ENCODE peak calls at places on chromosomes 13 and 19, in eight cellular contexts. Q, G, K, C, B, O, U and W are unnamed samples.

GRCh38 chr13:37701972-37702371 is 103.4 kb upstream of the POSTN start:
- DNase-seq in Q (no peak), G (peak), K (peak), C (peak), B (peak), O (no peak), U (peak), W (peak)

GRCh38 chr19:10112895-10113591 is 1.6 kb downstream of the P2RY11 start:
- DNase-seq in Q (peak), G (peak), K (peak), C (no peak), B (peak), O (no peak), U (no peak), W (peak)

GRCh38 chr19:35518313-35518712 is 4.9 kb upstream of the DMKN start:
- DNase-seq in Q (no peak), G (peak), K (peak), C (peak), B (peak), O (no peak), U (no peak), W (peak)

GRCh38 chr19:36577271-36577996 is 4.3 kb upstream of the ZNF529 start:
- DNase-seq in Q (no peak), G (no peak), K (no peak), C (no peak), B (peak), O (no peak), U (no peak), W (peak)

GRCh38 chr13:23356368-23356767 is 77.1 kb downstream of the SACS start:
- DNase-seq in Q (no peak), G (no peak), K (no peak), C (no peak), B (no peak), O (no peak), U (no peak), W (no peak)

GRCh38 chr13:46797468-46798237 is 692 bp upstream of the ESD start:
- DNase-seq in Q (no peak), G (no peak), K (no peak), C (no peak), B (no peak), O (no peak), U (no peak), W (no peak)

GRCh38 chr19:8505680-8506401 is 3.4 kb upstream of the PRAM1 start:
- DNase-seq in Q (peak), G (peak), K (peak), C (peak), B (peak), O (peak), U (peak), W (peak)

GRCh38 chr13:35866801-35867200 is 264.4 kb downstream of the DCLK1 start:
- DNase-seq in Q (no peak), G (no peak), K (no peak), C (peak), B (no peak), O (peak), U (no peak), W (no peak)

GRCh38 chr19:42200116-42200740 is 17.2 kb downstream of the DEDD2 start:
- DNase-seq in Q (no peak), G (no peak), K (no peak), C (no peak), B (no peak), O (no peak), U (no peak), W (no peak)

GRCh38 chr13:104372128-104372527 is 1305.9 kb upstream of the SLC10A2 start:
- DNase-seq in Q (no peak), G (no peak), K (no peak), C (no peak), B (peak), O (no peak), U (no peak), W (no peak)

GRCh38 chr13:26618726-26619125 is 61.2 kb downstream of the WASF3 start:
- DNase-seq in Q (no peak), G (no peak), K (no peak), C (no peak), B (no peak), O (no peak), U (no peak), W (no peak)

GRCh38 chr13:86757236-86757978 is 913.8 kb upstream of the SLITRK5 start:
- DNase-seq in Q (no peak), G (peak), K (peak), C (peak), B (no peak), O (no peak), U (no peak), W (peak)

GRCh38 chr19:3457531-3458228 is 22.6 kb downstream of the SMIM24 start:
- DNase-seq in Q (no peak), G (no peak), K (no peak), C (peak), B (no peak), O (no peak), U (no peak), W (no peak)

GRCh38 chr19:16435999-16436650 is 35.6 kb downstream of the EPS15L1 start:
- DNase-seq in Q (no peak), G (no peak), K (no peak), C (peak), B (peak), O (no peak), U (no peak), W (peak)

GRCh38 chr19:47255947-47256687 is at the start of gene CCDC9:
- DNase-seq in Q (peak), G (peak), K (peak), C (peak), B (peak), O (peak), U (peak), W (peak)

GRCh38 chr13:48641404-48641803 is 12.3 kb upstream of the CYSLTR2 start:
- DNase-seq in Q (no peak), G (no peak), K (no peak), C (no peak), B (no peak), O (no peak), U (no peak), W (no peak)

GRCh38 chr19:39409207-39409885 is 2.7 kb downstream of the ZFP36 start:
- DNase-seq in Q (peak), G (peak), K (peak), C (peak), B (peak), O (peak), U (peak), W (peak)

GRCh38 chr19:16233081-16233776 is 35.5 kb downstream of the AP1M1 start:
- DNase-seq in Q (no peak), G (no peak), K (no peak), C (no peak), B (no peak), O (no peak), U (no peak), W (no peak)

GRCh38 chr13:45768668-45769067 is 66.5 kb downstream of the CBY2 start:
- DNase-seq in Q (no peak), G (no peak), K (no peak), C (no peak), B (no peak), O (no peak), U (no peak), W (no peak)

GRCh38 chr13:26503826-26504594 is 53.5 kb upstream of the WASF3 start:
- DNase-seq in Q (no peak), G (no peak), K (no peak), C (no peak), B (peak), O (no peak), U (no peak), W (no peak)

GRCh38 chr19:44515907-44516306 is 13.6 kb downstream of the CEACAM20 start:
- DNase-seq in Q (no peak), G (no peak), K (no peak), C (no peak), B (no peak), O (no peak), U (no peak), W (no peak)

GRCh38 chr13:37797606-37798005 is 72.0 kb downstream of the TRPC4 start:
- DNase-seq in Q (no peak), G (no peak), K (no peak), C (no peak), B (peak), O (no peak), U (no peak), W (no peak)

GRCh38 chr13:48448963-48449614 is 36.2 kb upstream of the LPAR6 start:
- DNase-seq in Q (no peak), G (peak), K (peak), C (peak), B (peak), O (no peak), U (no peak), W (peak)

GRCh38 chr19:10899171-10899653 is 27.9 kb downstream of the CARM1 start:
- DNase-seq in Q (peak), G (peak), K (peak), C (no peak), B (no peak), O (peak), U (peak), W (no peak)

GRCh38 chr19:6963937-6964336 is 57.3 kb downstream of the MBD3L2B start:
- DNase-seq in Q (no peak), G (peak), K (no peak), C (no peak), B (no peak), O (no peak), U (no peak), W (no peak)

GRCh38 chr13:40060318-40061007 is 405.0 kb downstream of the COG6 start:
- DNase-seq in Q (no peak), G (peak), K (peak), C (peak), B (peak), O (no peak), U (peak), W (peak)

GRCh38 chr19:40466219-40467006 is at the start of gene SPTBN4:
- DNase-seq in Q (peak), G (no peak), K (peak), C (no peak), B (no peak), O (peak), U (peak), W (no peak)

GRCh38 chr19:45382426-45382825 is 12.1 kb upstream of the ERCC2 start:
- DNase-seq in Q (no peak), G (no peak), K (no peak), C (no peak), B (no peak), O (no peak), U (no peak), W (no peak)

GRCh38 chr19:46717034-46717715 is at the start of gene PRKD2:
- DNase-seq in Q (peak), G (peak), K (peak), C (peak), B (peak), O (peak), U (peak), W (peak)

GRCh38 chr13:83350569-83350968 is 531.7 kb downstream of the SLITRK1 start:
- DNase-seq in Q (no peak), G (peak), K (peak), C (peak), B (peak), O (no peak), U (no peak), W (peak)

DNA sequence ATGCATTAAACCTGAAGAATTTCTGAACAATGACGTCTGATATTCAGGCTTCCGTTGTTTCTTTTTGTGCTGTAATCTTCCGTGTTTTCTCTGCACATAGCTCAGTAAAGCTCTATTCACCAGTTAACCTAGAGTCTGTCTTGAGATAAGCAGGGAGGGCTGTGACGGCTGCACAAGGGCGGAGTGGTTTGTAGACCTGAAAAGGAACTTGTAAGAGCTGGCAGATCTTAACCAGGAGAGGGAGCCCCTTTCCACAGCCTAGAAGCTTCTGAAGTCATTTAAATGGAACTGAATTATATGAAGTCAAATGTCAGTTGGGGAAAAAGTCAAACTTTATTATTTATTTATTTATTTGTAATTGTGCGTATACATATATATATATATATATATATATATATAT is 27.5 kb downstream of the DPRX start:
- DNase-seq in Q (no peak), G (peak), K (peak), C (no peak), B (peak), O (peak), U (peak), W (peak)
- TF ChIP-seq CTCF in Q (no peak), G (peak), K (peak), C (no peak), B (peak), O (peak), U (no peak), W (peak)

DNA sequence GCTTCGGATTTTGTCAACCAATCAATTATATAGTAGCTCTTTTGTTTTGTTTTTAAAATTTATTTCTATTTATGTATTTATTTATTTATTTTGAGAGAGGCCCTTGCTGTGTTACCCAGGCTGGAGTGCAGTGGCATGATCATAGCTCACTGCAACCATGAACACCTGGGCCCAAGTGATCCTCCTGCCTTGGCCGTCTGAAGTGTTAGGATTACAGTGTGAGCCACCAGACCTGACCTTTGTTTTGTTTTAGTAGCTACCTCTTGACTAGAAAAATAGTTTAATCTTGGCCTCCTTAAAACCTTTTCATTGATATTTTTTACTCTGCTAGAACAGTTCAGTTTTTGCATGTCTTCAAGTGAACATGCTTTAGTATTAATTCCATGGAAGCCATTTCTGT is 15.1 kb downstream of the GARRE1 start:
- DNase-seq in Q (no peak), G (no peak), K (no peak), C (no peak), B (peak), O (no peak), U (no peak), W (no peak)
- H3K4me3 ChIP-seq in Q (no peak), G (no peak), K (no peak), C (no peak), B (no peak), O (peak), U (no peak), W (no peak)

DNA sequence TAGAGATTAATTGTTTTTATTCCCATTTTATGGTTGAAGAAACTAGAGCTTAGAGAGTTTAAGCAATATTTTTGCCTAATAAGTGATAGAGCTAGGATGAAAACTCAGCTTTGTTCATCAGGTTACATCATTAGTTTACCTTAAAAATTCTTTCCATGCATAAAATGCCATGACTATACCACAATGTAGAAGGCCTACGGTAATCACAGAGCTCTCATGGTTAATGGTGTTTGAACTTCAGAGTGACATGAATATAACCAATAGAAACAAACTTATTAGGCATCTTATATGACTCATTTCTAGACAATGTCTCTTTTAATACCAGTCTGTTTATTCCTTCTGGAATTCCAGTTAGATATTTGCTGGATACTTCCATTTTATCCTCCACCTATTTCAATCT is 78.5 kb downstream of the FGF9 start:
- DNase-seq in Q (no peak), G (peak), K (peak), C (peak), B (no peak), O (no peak), U (no peak), W (peak)
- TF ChIP-seq CTCF in Q (no peak), G (no peak), K (no peak), C (no peak), B (no peak), O (no peak), U (no peak), W (no peak)

GRCh38 chr19:1227313-1227626 is 10.5 kb downstream of the CBARP start:
- DNase-seq in Q (no peak), G (no peak), K (no peak), C (no peak), B (no peak), O (no peak), U (no peak), W (no peak)
- H3K4me3 ChIP-seq in Q (no peak), G (no peak), K (no peak), C (no peak), B (no peak), O (no peak), U (no peak), W (no peak)

DNA sequence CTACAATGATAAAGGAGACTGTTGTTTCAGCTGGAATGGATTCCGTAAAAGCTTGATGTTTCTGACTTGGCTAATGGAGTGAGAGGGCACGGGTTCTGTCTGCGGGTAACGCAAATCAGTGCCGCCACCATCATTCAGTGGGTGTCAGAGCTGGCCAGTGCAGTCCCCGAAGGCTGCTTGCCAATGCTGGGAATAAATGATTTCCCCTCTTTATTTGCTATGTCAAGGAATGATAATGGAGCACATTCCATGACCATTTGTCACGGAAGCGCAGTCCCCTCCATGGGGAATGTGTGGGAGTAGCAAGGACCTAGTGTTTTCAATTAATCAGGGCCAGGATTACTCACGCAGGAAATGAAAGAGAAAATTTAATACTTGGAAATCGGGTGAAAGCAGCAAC is 899.3 kb downstream of the UQCRFS1 start:
- DNase-seq in Q (no peak), G (peak), K (no peak), C (peak), B (peak), O (peak), U (no peak), W (no peak)
- TF ChIP-seq CTCF in Q (no peak), G (no peak), K (no peak), C (no peak), B (no peak), O (no peak), U (no peak), W (no peak)

GRCh38 chr19:1285737-1286360 is at the start of gene EFNA2:
- DNase-seq in Q (no peak), G (no peak), K (no peak), C (no peak), B (no peak), O (no peak), U (no peak), W (no peak)
- H3K4me3 ChIP-seq in Q (peak), G (no peak), K (no peak), C (no peak), B (no peak), O (no peak), U (no peak), W (no peak)

DNA sequence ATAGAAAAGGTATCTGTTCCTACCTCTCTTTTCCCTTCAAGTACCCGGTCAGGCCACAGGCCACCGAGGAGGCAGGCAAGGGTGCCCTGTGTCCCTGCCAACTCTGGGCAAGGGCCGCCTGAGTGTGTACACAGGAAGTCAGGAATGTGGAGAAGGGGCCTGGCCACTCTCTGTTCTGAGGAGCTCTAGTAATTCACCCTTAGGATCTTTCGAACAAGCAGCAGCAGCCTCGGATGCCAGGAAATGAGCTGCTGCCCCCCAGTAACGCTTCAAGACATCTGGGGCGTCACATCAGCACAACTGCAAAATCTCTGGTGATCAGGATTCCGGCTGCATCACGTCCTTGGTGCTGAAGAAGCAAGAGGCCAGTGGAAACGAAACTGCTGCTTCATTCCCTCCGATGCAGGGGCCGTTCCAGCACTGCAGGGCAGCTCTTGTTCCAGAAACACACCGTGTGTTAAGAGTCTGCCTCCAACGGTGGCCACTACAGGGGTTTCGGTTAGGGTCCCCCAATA is 2.0 kb downstream of the RAB20 start:
- DNase-seq in Q (peak), G (peak), K (no peak), C (peak), B (peak), O (peak), U (no peak), W (peak)
- TF ChIP-seq CTCF in Q (no peak), G (no peak), K (no peak), C (no peak), B (no peak), O (no peak), U (no peak), W (no peak)

DNA sequence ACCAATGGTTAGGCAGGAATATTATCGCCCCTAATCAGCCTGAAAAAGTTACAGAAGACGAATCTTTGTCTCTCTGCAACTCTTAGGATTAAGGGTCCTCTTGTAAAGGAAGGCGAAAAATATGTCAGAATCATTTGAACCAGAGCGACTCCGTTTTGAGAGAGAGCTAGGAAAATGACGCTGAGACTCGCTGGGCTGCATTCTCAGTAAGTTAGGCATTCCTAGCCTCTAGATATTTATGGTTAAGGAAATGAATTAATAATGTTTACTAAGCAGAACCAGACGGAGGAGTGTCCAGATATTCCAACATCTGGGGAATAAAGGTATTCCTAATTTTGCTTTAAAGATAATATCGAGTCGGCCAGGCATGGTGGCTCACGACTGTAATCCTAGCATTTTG is 755 bp upstream of the ZNF726 start:
- DNase-seq in Q (no peak), G (no peak), K (no peak), C (no peak), B (no peak), O (no peak), U (no peak), W (no peak)
- H3K4me3 ChIP-seq in Q (no peak), G (peak), K (no peak), C (no peak), B (no peak), O (peak), U (no peak), W (no peak)

GRCh38 chr19:38373907-38374331 is 452 bp upstream of the PSMD8 start:
- DNase-seq in Q (no peak), G (no peak), K (no peak), C (no peak), B (no peak), O (no peak), U (no peak), W (no peak)
- TF ChIP-seq CTCF in Q (no peak), G (no peak), K (peak), C (no peak), B (no peak), O (no peak), U (no peak), W (no peak)